ENCODE peak calls at places on chromosomes 5 and 9, in six cellular contexts. M is neural crest cell, T is HTR-8/SVneo, K is NCI-H1436, Y is NCI-H1694 treated with DMSO at 0.1 percent for 48 hours, W is BJ. Z is an unnamed sample.

GRCh38 chr5:78327761-78328510 is 32.5 kb upstream of the SCAMP1 start:
- DNase-seq in Y (no peak), T (no peak), K (no peak), M (no peak), W (no peak), Z (no peak)

GRCh38 chr9:27572566-27572917 is 739 bp downstream of the C9orf72 start:
- DNase-seq in Y (no peak), W (no peak), M (peak; percentile 8), K (no peak), T (peak; percentile 18), Z (peak; percentile 20)

GRCh38 chr9:93826209-93826608 is 128.9 kb downstream of the BARX1 start:
- DNase-seq in M (no peak), W (no peak), Y (no peak), T (no peak), K (no peak), Z (no peak)

GRCh38 chr9:131228096-131228495 is 48.2 kb downstream of the FAM78A start:
- DNase-seq in K (no peak), Y (no peak), W (no peak), M (no peak), T (no peak), Z (peak; percentile 72)

GRCh38 chr9:74783408-74783807 is 104.3 kb downstream of the TRPM6 start:
- DNase-seq in W (peak; percentile 34), M (no peak), K (no peak), Y (no peak), T (peak; percentile 23), Z (no peak)

GRCh38 chr5:97250113-97250512 is 67.1 kb upstream of the RIOK2 start:
- DNase-seq in K (no peak), T (no peak), M (no peak), Y (no peak), W (no peak), Z (no peak)

GRCh38 chr9:87109851-87110250 is 162.5 kb upstream of the GAS1 start:
- DNase-seq in K (no peak), T (no peak), Y (no peak), M (no peak), W (peak; percentile 30), Z (no peak)

GRCh38 chr5:16025681-16026080 is 153.9 kb downstream of the MARCHF11 start:
- DNase-seq in Y (no peak), T (peak; percentile 18), K (no peak), W (peak; percentile 66), M (no peak), Z (no peak)

GRCh38 chr5:141882594-141883183 is 4.5 kb upstream of the PCDH1 start:
- DNase-seq in K (no peak), T (no peak), Y (no peak), W (no peak), M (peak; percentile 57), Z (no peak)

GRCh38 chr5:132083065-132083678 is 9.6 kb downstream of the CSF2 start:
- DNase-seq in W (no peak), M (no peak), T (no peak), Y (no peak), K (no peak), Z (no peak)

GRCh38 chr5:95853490-95853889 is 31.0 kb upstream of the GLRX start:
- DNase-seq in Y (no peak), K (no peak), M (no peak), T (no peak), W (no peak), Z (no peak)

GRCh38 chr9:127181315-127181580 is 58.8 kb upstream of the ANGPTL2 start:
- DNase-seq in Y (no peak), M (no peak), W (no peak), T (no peak), K (no peak), Z (no peak)

GRCh38 chr5:73770601-73771025 is 144.6 kb downstream of the ARHGEF28 start:
- DNase-seq in M (no peak), K (no peak), T (no peak), Y (no peak), W (no peak), Z (no peak)

GRCh38 chr5:132011561-132012384 is at the start of gene ACSL6:
- DNase-seq in T (no peak), M (peak; percentile 23), Y (no peak), W (no peak), K (peak; percentile 24), Z (no peak)

GRCh38 chr9:70405808-70406445 is 8.5 kb downstream of the KLF9 start:
- DNase-seq in T (no peak), Y (no peak), M (no peak), K (no peak), W (no peak), Z (no peak)

GRCh38 chr9:116580853-116581252 is 106.3 kb upstream of the TRIM32 start:
- DNase-seq in W (no peak), Y (no peak), K (no peak), T (no peak), M (no peak), Z (no peak)

GRCh38 chr9:111691686-111692329 is 30.4 kb downstream of the GNG10 start:
- DNase-seq in Y (peak; percentile 23), T (peak; percentile 25), K (peak; percentile 6), M (no peak), W (peak; percentile 16), Z (no peak)

GRCh38 chr5:17190242-17190778 is 27.1 kb upstream of the BASP1 start:
- DNase-seq in K (no peak), W (peak; percentile 81), M (peak; percentile 48), Y (peak; percentile 35), T (peak; percentile 64), Z (no peak)

GRCh38 chr5:112711436-112711835 is 26.2 kb upstream of the APC start:
- DNase-seq in M (no peak), W (no peak), Y (no peak), K (no peak), T (no peak), Z (no peak)

GRCh38 chr5:24365406-24365805 is 279.4 kb downstream of the CDH10 start:
- DNase-seq in T (no peak), W (no peak), Y (no peak), K (no peak), M (no peak), Z (no peak)

GRCh38 chr5:177111720-177112394 is 21.7 kb upstream of the NSD1 start:
- DNase-seq in Y (peak; percentile 57), K (peak; percentile 25), M (peak; percentile 83), T (peak; percentile 76), W (no peak), Z (peak; percentile 74)

GRCh38 chr5:117218789-117219188 is 644.2 kb upstream of the SEMA6A start:
- DNase-seq in K (no peak), M (no peak), W (no peak), T (no peak), Y (no peak), Z (no peak)

GRCh38 chr9:89160797-89161196 is 17.8 kb downstream of the SHC3 start:
- DNase-seq in W (no peak), K (no peak), T (no peak), Y (no peak), M (no peak), Z (no peak)

GRCh38 chr5:124342027-124342471 is 404.4 kb downstream of the ZNF608 start:
- DNase-seq in K (no peak), W (peak; percentile 26), T (no peak), Y (peak; percentile 44), M (no peak), Z (peak; percentile 47)

GRCh38 chr5:115440782-115441451 is 103.7 kb downstream of the FEM1C start:
- DNase-seq in Y (no peak), K (no peak), W (no peak), M (no peak), T (no peak), Z (no peak)

GRCh38 chr5:131289738-131290137 is 25.9 kb downstream of the CDC42SE2 start:
- DNase-seq in T (no peak), Y (no peak), K (no peak), W (no peak), M (no peak), Z (no peak)

GRCh38 chr5:1031306-1031959 is 22.8 kb downstream of the NKD2 start:
- DNase-seq in W (no peak), T (no peak), M (no peak), Y (no peak), K (no peak), Z (no peak)

GRCh38 chr5:56490971-56491468 is 257.9 kb upstream of the ANKRD55 start:
- DNase-seq in K (no peak), M (no peak), Y (no peak), W (no peak), T (no peak), Z (no peak)

GRCh38 chr5:110855961-110856360 is 117.2 kb downstream of the SLC25A46 start:
- DNase-seq in Y (no peak), K (no peak), M (no peak), T (no peak), W (no peak), Z (no peak)

GRCh38 chr9:102295188-102295587 is 556.7 kb upstream of the GRIN3A start:
- DNase-seq in M (no peak), T (no peak), Y (no peak), W (no peak), K (no peak), Z (no peak)

GRCh38 chr5:171409164-171410136 is 10.0 kb upstream of the FGF18 start:
- DNase-seq in M (no peak), Y (no peak), T (no peak), K (no peak), W (no peak), Z (no peak)

GRCh38 chr5:60507687-60508086 is 192.3 kb downstream of the DEPDC1B start:
- DNase-seq in T (no peak), Y (no peak), K (no peak), M (no peak), W (no peak), Z (no peak)

GRCh38 chr5:624951-625230 is 12.8 kb downstream of the CEP72 start:
- DNase-seq in K (no peak), M (no peak), W (no peak), T (no peak), Y (no peak), Z (no peak)

GRCh38 chr9:89685698-89686097 is 80.9 kb downstream of the GADD45G start:
- DNase-seq in M (no peak), Y (no peak), T (no peak), K (no peak), W (no peak), Z (no peak)

GRCh38 chr9:90477535-90477934 is 165.1 kb downstream of the DIRAS2 start:
- DNase-seq in T (no peak), Y (no peak), K (no peak), W (no peak), M (no peak), Z (no peak)

GRCh38 chr9:19460258-19460657 is 51.4 kb downstream of the ACER2 start:
- DNase-seq in K (no peak), T (no peak), M (no peak), Y (no peak), W (no peak), Z (no peak)

GRCh38 chr9:135342206-135343130 is 137.1 kb upstream of the PPP1R26 start:
- DNase-seq in T (no peak), W (no peak), Y (no peak), K (no peak), M (no peak), Z (no peak)